ENCODE peak calls at places on chromosomes 3 and 15, in seven cellular contexts. One of them, this sample, is unnamed.

GRCh38 chr3:119323401-119324107 is 29.4 kb downstream of the ARHGAP31 start:
- DNase-seq in kidney tubule cell: no peak
- DNase-seq in activated T-helper 1 cell treated with anti-CD3 and anti-CD28 coated beads, Interleukin-2, amount 50 U/mL, for 16 hours: peak
- DNase-seq in activated CD4-positive, alpha-beta T cell treated with anti-CD3 and anti-CD28 coated beads for 48 hours: peak
- DNase-seq in T-helper 9 cell: peak
- DNase-seq in COR-L47: peak
- DNase-seq in testis: peak
- DNase-seq in this sample: peak

GRCh38 chr3:134627831-134628230 is 23.0 kb downstream of the KY start:
- DNase-seq in kidney tubule cell: peak
- DNase-seq in activated T-helper 1 cell treated with anti-CD3 and anti-CD28 coated beads, Interleukin-2, amount 50 U/mL, for 16 hours: no peak
- DNase-seq in activated CD4-positive, alpha-beta T cell treated with anti-CD3 and anti-CD28 coated beads for 48 hours: no peak
- DNase-seq in T-helper 9 cell: no peak
- DNase-seq in COR-L47: no peak
- DNase-seq in testis: no peak
- DNase-seq in this sample: no peak

GRCh38 chr15:43954181-43954621 is 127.4 kb downstream of the WDR76 start:
- DNase-seq in kidney tubule cell: peak
- DNase-seq in activated T-helper 1 cell treated with anti-CD3 and anti-CD28 coated beads, Interleukin-2, amount 50 U/mL, for 16 hours: no peak
- DNase-seq in activated CD4-positive, alpha-beta T cell treated with anti-CD3 and anti-CD28 coated beads for 48 hours: peak
- DNase-seq in T-helper 9 cell: no peak
- DNase-seq in COR-L47: no peak
- DNase-seq in testis: no peak
- DNase-seq in this sample: no peak

GRCh38 chr3:141368062-141368924 is at the start of gene ZBTB38:
- DNase-seq in kidney tubule cell: peak
- DNase-seq in activated T-helper 1 cell treated with anti-CD3 and anti-CD28 coated beads, Interleukin-2, amount 50 U/mL, for 16 hours: no peak
- DNase-seq in activated CD4-positive, alpha-beta T cell treated with anti-CD3 and anti-CD28 coated beads for 48 hours: no peak
- DNase-seq in T-helper 9 cell: no peak
- DNase-seq in COR-L47: no peak
- DNase-seq in testis: peak
- DNase-seq in this sample: peak

GRCh38 chr3:179452166-179452544 is 885 bp upstream of the GNB4 start:
- DNase-seq in kidney tubule cell: no peak
- DNase-seq in activated T-helper 1 cell treated with anti-CD3 and anti-CD28 coated beads, Interleukin-2, amount 50 U/mL, for 16 hours: no peak
- DNase-seq in activated CD4-positive, alpha-beta T cell treated with anti-CD3 and anti-CD28 coated beads for 48 hours: no peak
- DNase-seq in T-helper 9 cell: no peak
- DNase-seq in COR-L47: no peak
- DNase-seq in testis: no peak
- DNase-seq in this sample: peak

GRCh38 chr3:45948409-45948808 is 5.1 kb downstream of the CXCR6 start:
- DNase-seq in kidney tubule cell: no peak
- DNase-seq in activated T-helper 1 cell treated with anti-CD3 and anti-CD28 coated beads, Interleukin-2, amount 50 U/mL, for 16 hours: no peak
- DNase-seq in activated CD4-positive, alpha-beta T cell treated with anti-CD3 and anti-CD28 coated beads for 48 hours: no peak
- DNase-seq in T-helper 9 cell: no peak
- DNase-seq in COR-L47: no peak
- DNase-seq in testis: no peak
- DNase-seq in this sample: no peak

GRCh38 chr15:95325763-95326688 is 1004.5 kb upstream of the NR2F2 start:
- DNase-seq in kidney tubule cell: peak
- DNase-seq in activated T-helper 1 cell treated with anti-CD3 and anti-CD28 coated beads, Interleukin-2, amount 50 U/mL, for 16 hours: no peak
- DNase-seq in activated CD4-positive, alpha-beta T cell treated with anti-CD3 and anti-CD28 coated beads for 48 hours: no peak
- DNase-seq in T-helper 9 cell: no peak
- DNase-seq in COR-L47: no peak
- DNase-seq in testis: peak
- DNase-seq in this sample: no peak

GRCh38 chr3:108555966-108556581 is 33.2 kb downstream of the CIP2A start:
- DNase-seq in kidney tubule cell: no peak
- DNase-seq in activated T-helper 1 cell treated with anti-CD3 and anti-CD28 coated beads, Interleukin-2, amount 50 U/mL, for 16 hours: no peak
- DNase-seq in activated CD4-positive, alpha-beta T cell treated with anti-CD3 and anti-CD28 coated beads for 48 hours: no peak
- DNase-seq in T-helper 9 cell: no peak
- DNase-seq in COR-L47: no peak
- DNase-seq in testis: no peak
- DNase-seq in this sample: no peak

GRCh38 chr15:89500397-89501270 is 4.3 kb upstream of the RHCG start:
- DNase-seq in kidney tubule cell: no peak
- DNase-seq in activated T-helper 1 cell treated with anti-CD3 and anti-CD28 coated beads, Interleukin-2, amount 50 U/mL, for 16 hours: no peak
- DNase-seq in activated CD4-positive, alpha-beta T cell treated with anti-CD3 and anti-CD28 coated beads for 48 hours: peak
- DNase-seq in T-helper 9 cell: no peak
- DNase-seq in COR-L47: no peak
- DNase-seq in testis: no peak
- DNase-seq in this sample: peak

GRCh38 chr3:46252980-46253379 is 10.7 kb downstream of the CCR3 start:
- DNase-seq in kidney tubule cell: no peak
- DNase-seq in activated T-helper 1 cell treated with anti-CD3 and anti-CD28 coated beads, Interleukin-2, amount 50 U/mL, for 16 hours: no peak
- DNase-seq in activated CD4-positive, alpha-beta T cell treated with anti-CD3 and anti-CD28 coated beads for 48 hours: no peak
- DNase-seq in T-helper 9 cell: no peak
- DNase-seq in COR-L47: no peak
- DNase-seq in testis: no peak
- DNase-seq in this sample: no peak

GRCh38 chr3:29635888-29636287 is 355.0 kb downstream of the RBMS3 start:
- DNase-seq in kidney tubule cell: peak
- DNase-seq in activated T-helper 1 cell treated with anti-CD3 and anti-CD28 coated beads, Interleukin-2, amount 50 U/mL, for 16 hours: no peak
- DNase-seq in activated CD4-positive, alpha-beta T cell treated with anti-CD3 and anti-CD28 coated beads for 48 hours: no peak
- DNase-seq in T-helper 9 cell: no peak
- DNase-seq in COR-L47: no peak
- DNase-seq in testis: no peak
- DNase-seq in this sample: no peak